ENCODE peak calls at places on chromosomes 13 and 19, in five cellular contexts. U is cardiac muscle cell, G is Panc1, B is mesendoderm, D is neuronal stem cell. J is an unnamed sample. For H3K27me3, the result is how much of the 10 kb centered on the place peaks cover.

GRCh38 chr19:39825531-39826076 is 8.4 kb downstream of the DYRK1B start:
- DNase-seq in U (no peak), G (no peak), B (no peak), D (no peak), J (no peak)

GRCh38 chr13:109657395-109657794 is 129.0 kb downstream of the IRS2 start:
- DNase-seq in U (no peak), G (no peak), B (no peak), D (no peak), J (no peak)

GRCh38 chr13:73618275-73618865 is 515.8 kb downstream of the KLF12 start:
- DNase-seq in U (no peak), G (no peak), B (no peak), D (no peak), J (peak)

GRCh38 chr19:39196320-39196719 is 444 bp upstream of the NCCRP1 start:
- DNase-seq in U (no peak), G (no peak), B (peak), D (peak), J (no peak)

GRCh38 chr13:58313219-58313618 is 681.7 kb downstream of the PCDH17 start:
- DNase-seq in U (no peak), G (no peak), B (no peak), D (no peak), J (no peak)

GRCh38 chr19:42280761-42281174 is 11.7 kb downstream of the CIC start:
- DNase-seq in U (peak), G (no peak), B (peak), D (no peak), J (no peak)

GRCh38 chr13:45238945-45239795 is 38.3 kb upstream of the KCTD4 start:
- DNase-seq in U (no peak), G (no peak), B (no peak), D (no peak), J (peak)

GRCh38 chr19:33868821-33869412 is 72.2 kb downstream of the KCTD15 start:
- DNase-seq in U (peak), G (no peak), B (peak), D (no peak), J (peak)

GRCh38 chr19:39038098-39038497 is 5.7 kb upstream of the FBXO27 start:
- DNase-seq in U (peak), G (no peak), B (peak), D (peak), J (peak)

GRCh38 chr19:11164879-11165406 is 9.4 kb upstream of the SPC24 start:
- DNase-seq in U (no peak), G (no peak), B (no peak), D (no peak), J (no peak)

GRCh38 chr13:57630661-57631606 is 610 bp upstream of the PCDH17 start:
- DNase-seq in U (peak), G (no peak), B (peak), D (no peak), J (no peak)

DNA sequence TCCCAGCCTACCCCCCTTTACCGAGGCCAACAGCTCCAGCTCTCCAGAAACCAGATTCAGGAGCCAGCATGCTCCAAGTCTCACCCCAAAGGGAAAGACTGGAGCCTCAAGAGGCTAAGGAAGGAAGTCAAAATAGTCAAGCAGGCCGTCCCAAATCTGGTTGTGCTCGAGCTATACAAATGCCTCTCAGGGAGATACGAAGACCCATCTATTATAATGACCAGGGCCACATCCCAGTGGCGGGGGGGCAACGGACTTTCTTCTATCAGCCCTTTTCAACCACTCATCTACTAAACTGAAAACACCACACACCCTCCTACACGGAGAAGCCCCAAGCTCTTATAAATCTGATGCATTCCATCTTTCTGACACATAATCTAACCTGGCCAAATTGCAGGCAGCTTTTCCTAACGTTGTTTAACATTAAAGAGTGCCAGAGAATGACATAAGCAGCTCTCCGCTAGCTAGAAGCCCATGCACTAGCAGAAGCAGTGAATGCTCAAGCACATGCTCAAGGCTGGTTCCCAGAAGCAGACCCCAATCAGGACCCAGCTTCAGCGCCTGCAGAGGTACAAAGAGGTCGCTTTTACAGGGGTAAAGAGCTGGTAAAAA is 104.6 kb upstream of the ZNF98 start:
- DNase-seq in U (no peak), G (no peak), B (no peak), D (no peak), J (no peak)
- H3K4me3 ChIP-seq in U (no peak), G (no peak), B (peak), D (no peak), J (no peak)

GRCh38 chr19:54168174-54168917 is 4.6 kb downstream of the TMC4 start:
- DNase-seq in U (peak), G (peak), B (peak), D (peak), J (peak)

GRCh38 chr19:54169149-54169731 is 3.7 kb downstream of the TMC4 start:
- DNase-seq in U (no peak), G (no peak), B (no peak), D (no peak), J (no peak)

GRCh38 chr19:54172764-54173699 is at the start of gene TMC4:
- DNase-seq in U (no peak), G (no peak), B (peak), D (no peak), J (peak)

GRCh38 chr19:54173951-54174817 is 1.2 kb upstream of the TMC4 start:
- DNase-seq in U (no peak), G (no peak), B (no peak), D (no peak), J (no peak)

GRCh38 chr19:54172413-54172763 is 572 bp downstream of the TMC4 start:
- DNase-seq in U (no peak), G (no peak), B (no peak), D (no peak), J (peak)
- H3K27me3 ChIP-seq in U (under half), G (under half), B (under half), D (under half), J (under half)

DNA sequence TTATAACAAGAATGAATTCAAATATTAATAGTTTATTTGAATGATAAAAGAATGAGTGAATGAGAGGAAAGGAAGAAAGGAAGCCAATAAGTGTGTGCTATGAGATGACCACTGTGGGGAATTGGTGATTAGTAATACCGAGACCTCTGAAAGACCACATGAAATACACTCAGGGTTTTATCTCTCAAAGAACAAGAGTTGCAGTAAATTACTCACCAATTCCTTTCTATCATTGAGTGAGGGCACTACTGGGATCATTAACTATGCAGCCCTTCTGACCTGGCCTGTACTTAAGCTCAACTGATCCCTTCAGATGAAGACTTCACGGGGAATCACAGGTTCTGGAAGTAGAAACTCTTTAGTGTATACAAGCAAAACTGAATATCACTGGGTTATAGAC is 1636.1 kb downstream of the SLITRK5 start:
- DNase-seq in U (no peak), G (no peak), B (no peak), D (no peak), J (no peak)
- H3K4me3 ChIP-seq in U (no peak), G (no peak), B (no peak), D (no peak), J (no peak)

DNA sequence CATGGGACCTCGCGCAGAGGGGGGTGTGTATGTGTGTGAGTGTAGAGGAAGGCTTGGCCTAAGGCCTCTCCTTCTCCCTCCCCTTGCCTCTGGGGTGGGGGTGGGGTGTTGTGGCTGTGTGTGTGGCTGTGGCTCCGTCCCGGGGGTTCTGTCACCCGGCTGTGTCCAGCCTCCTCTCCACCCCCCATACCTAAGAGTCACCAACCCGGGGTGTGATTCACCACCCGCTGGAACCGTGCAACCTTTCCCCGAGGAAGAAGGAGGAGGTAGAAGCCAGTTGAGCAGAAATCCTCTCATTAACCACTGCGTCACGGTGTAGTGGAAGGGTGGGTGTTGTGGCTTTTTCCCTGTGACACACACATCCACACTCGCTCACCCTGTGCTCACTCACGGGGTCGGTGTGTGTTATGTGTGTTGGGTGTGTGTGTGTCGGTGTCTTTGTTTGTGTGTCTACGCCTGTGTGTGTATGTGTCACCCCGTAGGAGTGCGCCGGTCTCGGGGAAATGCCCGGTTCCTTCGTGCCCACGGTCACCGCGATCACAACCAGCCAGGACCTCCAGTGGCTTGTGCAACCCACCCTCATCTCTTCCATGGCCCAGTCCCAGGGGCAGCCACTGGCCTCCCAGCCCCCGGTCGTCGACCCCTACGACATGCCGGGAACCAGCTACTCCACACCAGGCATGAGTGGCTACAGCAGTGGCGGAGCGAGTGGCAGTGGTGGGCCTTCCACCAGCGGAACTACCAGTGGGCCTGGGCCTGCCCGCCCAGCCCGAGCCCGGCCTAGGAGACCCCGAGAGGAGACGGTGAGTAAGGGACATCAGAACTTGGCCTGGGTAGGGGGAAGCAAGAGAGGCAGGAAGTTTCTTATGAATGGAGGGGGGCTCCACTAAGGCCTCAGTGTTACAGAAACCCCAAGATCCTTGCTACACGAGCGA is 2.6 kb downstream of the FOSB start:
- DNase-seq in U (peak), G (no peak), B (peak), D (no peak), J (peak)
- H3K27me3 ChIP-seq in U (under half), G (under half), B (under half), D (under half), J (under half)

GRCh38 chr19:17529239-17530158 is 18.1 kb downstream of the PGLS start:
- DNase-seq in U (no peak), G (no peak), B (no peak), D (no peak), J (no peak)

GRCh38 chr19:17530586-17530985 is 19.1 kb downstream of the PGLS start:
- DNase-seq in U (no peak), G (no peak), B (peak), D (no peak), J (no peak)

GRCh38 chr19:17532116-17532515 is 20.7 kb downstream of the PGLS start:
- DNase-seq in U (no peak), G (no peak), B (no peak), D (no peak), J (no peak)

GRCh38 chr19:17534767-17535166 is 20.7 kb upstream of the COLGALT1 start:
- DNase-seq in U (no peak), G (no peak), B (no peak), D (no peak), J (no peak)

GRCh38 chr19:17532557-17532956 is 21.1 kb downstream of the PGLS start:
- DNase-seq in U (no peak), G (no peak), B (no peak), D (no peak), J (no peak)
- H3K4me3 ChIP-seq in U (no peak), G (no peak), B (no peak), D (no peak), J (no peak)

DNA sequence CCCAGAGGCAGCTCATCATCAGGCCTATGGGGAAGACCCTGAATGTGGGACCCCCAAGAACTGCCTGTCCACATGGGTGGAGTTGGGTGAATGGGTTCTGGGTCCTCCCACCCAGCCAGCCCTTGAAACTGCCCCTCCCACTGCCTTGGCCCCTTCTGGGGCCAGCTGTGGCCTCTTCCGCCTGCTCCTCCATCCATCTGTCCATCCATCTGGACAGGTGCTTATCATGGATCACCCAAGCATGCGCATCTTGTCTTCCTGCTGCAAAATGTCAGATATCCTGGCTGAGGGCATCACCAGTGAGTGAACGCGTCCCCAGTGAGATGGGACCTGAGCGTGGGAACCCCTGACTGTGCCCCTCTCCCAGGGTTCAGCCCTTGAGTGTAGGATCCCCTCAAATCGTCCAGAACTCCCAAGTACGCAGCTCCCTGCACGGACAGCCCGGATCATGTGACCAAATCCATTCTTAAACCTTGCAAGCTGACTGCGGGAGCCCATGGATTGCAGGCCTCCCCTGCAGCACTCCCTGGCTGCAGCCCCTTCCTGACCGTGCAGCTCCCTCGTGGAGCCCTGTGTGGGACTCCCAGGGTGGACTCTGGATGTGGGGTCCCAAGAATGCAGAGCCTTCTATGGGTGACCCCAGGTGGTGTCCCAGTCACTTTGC is 2.0 kb downstream of the STXBP2 start:
- DNase-seq in U (no peak), G (no peak), B (no peak), D (no peak), J (no peak)
- H3K27me3 ChIP-seq in U (under half), G (under half), B (under half), D (under half), J (under half)

GRCh38 chr19:7852851-7853759 is 21.1 kb downstream of the PRR36 start:
- DNase-seq in U (peak), G (no peak), B (peak), D (peak), J (peak)
- H3K4me3 ChIP-seq in U (no peak), G (no peak), B (no peak), D (no peak), J (peak)

GRCh38 chr13:111110054-111110453 is 5.1 kb upstream of the ARHGEF7 start:
- DNase-seq in U (no peak), G (no peak), B (no peak), D (no peak), J (no peak)

GRCh38 chr13:111115051-111115840 is at the start of gene ARHGEF7:
- DNase-seq in U (peak), G (no peak), B (peak), D (peak), J (peak)

GRCh38 chr13:111111376-111111937 is 3.7 kb upstream of the ARHGEF7 start:
- DNase-seq in U (no peak), G (no peak), B (no peak), D (no peak), J (no peak)

GRCh38 chr13:111114362-111115050 is 604 bp upstream of the ARHGEF7 start:
- DNase-seq in U (peak), G (no peak), B (peak), D (peak), J (no peak)

DNA sequence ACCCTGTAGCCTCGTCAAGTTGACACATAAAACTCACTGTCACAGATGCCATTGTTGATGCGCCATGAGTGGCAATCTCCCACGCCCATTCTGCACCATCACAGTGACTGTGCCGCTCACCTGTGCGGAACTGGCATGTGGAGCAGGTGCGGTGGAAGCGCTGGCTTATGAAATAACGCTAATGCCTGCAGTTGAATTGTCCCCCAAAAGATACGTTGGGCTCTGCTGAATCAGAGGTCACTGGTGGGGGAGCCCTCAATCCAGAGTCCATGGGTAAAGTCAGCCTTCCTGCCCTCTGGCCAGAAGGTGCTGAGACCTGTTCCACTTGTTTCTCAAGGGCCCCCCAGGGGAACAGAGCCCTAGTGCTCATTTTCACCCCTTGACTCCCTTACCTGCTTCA is 2.9 kb upstream of the ARHGEF7 start:
- DNase-seq in U (no peak), G (no peak), B (no peak), D (no peak), J (no peak)
- H3K27me3 ChIP-seq in U (half or more), G (under half), B (under half), D (under half), J (under half)

GRCh38 chr19:46303345-46303701 is 6.5 kb downstream of the HIF3A start:
- DNase-seq in U (peak), G (no peak), B (no peak), D (no peak), J (peak)
- H3K4me3 ChIP-seq in U (no peak), G (no peak), B (no peak), D (no peak), J (peak)

J was measured in Caco-2.